ENCODE peak calls at places on chromosome 13, in five cellular contexts. V, F, N, T and R are unnamed samples.
A peak's percentile ranks its signal among the peaks of the same experiment; 100 is the strongest.

GRCh38 chr13:31214379-31214778 is 14.6 kb downstream of the B3GLCT start:
- DNase-seq in V (no peak), F (no peak), N (peak; percentile 20), T (no peak), R (no peak)

GRCh38 chr13:60574706-60575105 is 177.7 kb downstream of the TDRD3 start:
- DNase-seq in V (no peak), F (no peak), N (no peak), T (no peak), R (no peak)

GRCh38 chr13:77544365-77544764 is 8.9 kb downstream of the SCEL start:
- DNase-seq in V (peak; percentile 61), F (peak; percentile 38), N (peak; percentile 17), T (no peak), R (peak; percentile 65)

GRCh38 chr13:30110301-30111070 is 196.9 kb downstream of the KATNAL1 start:
- DNase-seq in V (no peak), F (no peak), N (peak; percentile 58), T (no peak), R (no peak)

GRCh38 chr13:49456156-49456555 is 12.1 kb downstream of the SETDB2 start:
- DNase-seq in V (no peak), F (no peak), N (no peak), T (no peak), R (no peak)

GRCh38 chr13:72221276-72221962 is 354.4 kb upstream of the DACH1 start:
- DNase-seq in V (no peak), F (no peak), N (no peak), T (peak; percentile 18), R (no peak)

GRCh38 chr13:45859682-45860081 is 8.1 kb upstream of the SIAH3 start:
- DNase-seq in V (no peak), F (no peak), N (no peak), T (no peak), R (no peak)

GRCh38 chr13:32409561-32410440 is 18.1 kb downstream of the N4BP2L1 start:
- DNase-seq in V (peak; percentile 66), F (no peak), N (no peak), T (no peak), R (no peak)

GRCh38 chr13:113969973-113970611 is 3.8 kb downstream of the C13orf46 start:
- DNase-seq in V (no peak), F (peak; percentile 94), N (no peak), T (no peak), R (peak; percentile 81)

GRCh38 chr13:35332134-35332533 is 144.4 kb downstream of the MAB21L1 start:
- DNase-seq in V (no peak), F (no peak), N (no peak), T (no peak), R (no peak)
- H3K4me1 ChIP-seq in V (no peaks in the 10 kb centered on the region), F (no peaks in the 10 kb centered on the region), N (no peaks in the 10 kb centered on the region), T (no peaks in the 10 kb centered on the region), R (no peaks in the 10 kb centered on the region)

GRCh38 chr13:23434431-23434830 is 929 bp upstream of the SACS start:
- DNase-seq in V (no peak), F (no peak), N (no peak), T (no peak), R (no peak)
- H3K4me1 ChIP-seq in V (peaks cover 9% of the 10 kb centered on the region), F (peaks cover 22% of the 10 kb centered on the region), N (peaks cover 8% of the 10 kb centered on the region), T (no peaks in the 10 kb centered on the region), R (no peaks in the 10 kb centered on the region)

DNA sequence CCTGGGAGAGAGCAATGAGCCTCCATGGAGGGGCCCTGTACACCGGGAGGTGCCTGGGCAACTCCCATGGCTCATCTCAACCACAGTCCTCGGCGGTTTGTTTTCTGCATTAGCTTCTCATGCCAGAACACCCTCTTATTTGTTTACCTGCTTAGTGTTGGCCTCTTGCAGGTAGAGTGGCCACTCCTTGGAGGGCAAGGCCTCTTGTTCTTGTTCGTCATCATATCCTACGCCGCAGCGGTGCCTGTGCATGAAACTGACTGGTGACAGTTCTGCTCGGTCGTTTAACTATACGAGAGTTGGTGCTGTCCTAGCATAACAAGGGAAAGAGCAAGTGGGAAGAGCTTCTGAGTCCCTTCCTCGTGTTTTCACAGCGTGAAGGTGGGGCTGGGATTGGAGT is 40.5 kb upstream of the RNF113B start:
- DNase-seq in V (no peak), F (peak; percentile 62), N (no peak), T (no peak), R (peak; percentile 68)
- H3K4me1 ChIP-seq in V (peaks cover 51% of the 10 kb centered on the region), F (peaks cover 88% of the 10 kb centered on the region), N (peaks cover 46% of the 10 kb centered on the region), T (peaks cover 30% of the 10 kb centered on the region), R (peaks cover 23% of the 10 kb centered on the region)

GRCh38 chr13:37627428-37627827 is 28.9 kb upstream of the POSTN start:
- DNase-seq in V (no peak), F (no peak), N (no peak), T (no peak), R (no peak)
- H3K4me1 ChIP-seq in V (no peaks in the 10 kb centered on the region), F (peaks cover 13% of the 10 kb centered on the region), N (peaks cover 3% of the 10 kb centered on the region), T (no peaks in the 10 kb centered on the region), R (no peaks in the 10 kb centered on the region)

DNA sequence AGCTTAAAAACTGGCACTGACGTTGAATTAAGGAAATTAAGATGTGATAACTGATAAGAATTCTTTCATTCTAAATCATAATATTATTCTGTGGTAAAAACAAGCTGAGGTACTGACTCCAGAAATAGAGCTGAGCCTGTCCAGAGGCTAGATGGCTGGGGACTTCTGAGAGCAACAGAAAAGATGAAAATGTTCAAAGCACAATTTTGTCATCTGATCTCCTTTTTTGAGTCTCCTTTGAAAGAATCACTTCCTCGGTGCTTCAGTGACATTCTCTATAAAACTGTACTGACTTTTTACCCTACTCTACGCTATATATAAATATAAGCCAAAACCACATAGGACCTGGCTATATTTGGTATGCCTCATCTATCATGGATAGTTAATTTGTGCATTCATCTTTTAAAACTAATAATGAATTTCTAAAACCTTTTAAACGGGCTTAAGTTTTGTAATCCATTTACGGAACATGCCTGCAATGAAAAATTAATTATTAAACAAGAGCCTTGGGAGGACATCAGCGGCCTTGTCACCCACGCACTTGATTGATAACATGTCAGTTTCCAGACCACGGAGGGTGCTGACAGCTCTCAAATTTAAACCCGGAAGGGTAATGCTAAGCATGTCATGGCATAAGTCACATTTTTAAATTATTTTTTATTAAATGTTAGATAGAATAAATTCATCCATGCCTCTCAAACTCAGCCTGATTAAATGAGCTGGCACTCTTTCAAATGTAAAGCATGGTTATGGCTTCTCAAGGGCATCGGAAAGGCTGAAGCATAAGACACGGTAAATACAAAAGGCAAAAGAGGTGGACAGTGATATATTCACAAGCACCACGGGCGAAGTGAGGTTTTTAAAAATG is 235.4 kb downstream of the PCDH9 start:
- DNase-seq in V (no peak), F (no peak), N (no peak), T (no peak), R (no peak)
- H3K4me1 ChIP-seq in V (no peaks in the 10 kb centered on the region), F (peaks cover 15% of the 10 kb centered on the region), N (no peaks in the 10 kb centered on the region), T (no peaks in the 10 kb centered on the region), R (no peaks in the 10 kb centered on the region)

GRCh38 chr13:41054919-41055619 is 6.2 kb upstream of the WBP4 start:
- DNase-seq in V (no peak), F (no peak), N (peak; percentile 32), T (no peak), R (no peak)
- H3K4me1 ChIP-seq in V (no peaks in the 10 kb centered on the region), F (peaks cover 95% of the 10 kb centered on the region), N (peaks cover 51% of the 10 kb centered on the region), T (peaks cover 60% of the 10 kb centered on the region), R (peaks cover 45% of the 10 kb centered on the region)

GRCh38 chr13:82739881-82740280 is 1142.4 kb downstream of the SLITRK1 start:
- DNase-seq in V (no peak), F (no peak), N (peak; percentile 39), T (no peak), R (no peak)
- H3K4me1 ChIP-seq in V (no peaks in the 10 kb centered on the region), F (no peaks in the 10 kb centered on the region), N (no peaks in the 10 kb centered on the region), T (no peaks in the 10 kb centered on the region), R (no peaks in the 10 kb centered on the region)

GRCh38 chr13:98507060-98507797 is 69.7 kb downstream of the STK24 start:
- DNase-seq in V (peak; percentile 80), F (peak; percentile 86), N (peak; percentile 50), T (no peak), R (peak; percentile 61)

GRCh38 chr13:98506343-98507059 is 70.4 kb downstream of the STK24 start:
- DNase-seq in V (no peak), F (no peak), N (no peak), T (no peak), R (no peak)

GRCh38 chr13:98509271-98510155 is 67.4 kb downstream of the STK24 start:
- DNase-seq in V (peak; percentile 86), F (peak; percentile 66), N (peak; percentile 97), T (peak; percentile 63), R (peak; percentile 44)

GRCh38 chr13:98510156-98510509 is 66.8 kb downstream of the STK24 start:
- DNase-seq in V (no peak), F (no peak), N (no peak), T (no peak), R (no peak)

DNA sequence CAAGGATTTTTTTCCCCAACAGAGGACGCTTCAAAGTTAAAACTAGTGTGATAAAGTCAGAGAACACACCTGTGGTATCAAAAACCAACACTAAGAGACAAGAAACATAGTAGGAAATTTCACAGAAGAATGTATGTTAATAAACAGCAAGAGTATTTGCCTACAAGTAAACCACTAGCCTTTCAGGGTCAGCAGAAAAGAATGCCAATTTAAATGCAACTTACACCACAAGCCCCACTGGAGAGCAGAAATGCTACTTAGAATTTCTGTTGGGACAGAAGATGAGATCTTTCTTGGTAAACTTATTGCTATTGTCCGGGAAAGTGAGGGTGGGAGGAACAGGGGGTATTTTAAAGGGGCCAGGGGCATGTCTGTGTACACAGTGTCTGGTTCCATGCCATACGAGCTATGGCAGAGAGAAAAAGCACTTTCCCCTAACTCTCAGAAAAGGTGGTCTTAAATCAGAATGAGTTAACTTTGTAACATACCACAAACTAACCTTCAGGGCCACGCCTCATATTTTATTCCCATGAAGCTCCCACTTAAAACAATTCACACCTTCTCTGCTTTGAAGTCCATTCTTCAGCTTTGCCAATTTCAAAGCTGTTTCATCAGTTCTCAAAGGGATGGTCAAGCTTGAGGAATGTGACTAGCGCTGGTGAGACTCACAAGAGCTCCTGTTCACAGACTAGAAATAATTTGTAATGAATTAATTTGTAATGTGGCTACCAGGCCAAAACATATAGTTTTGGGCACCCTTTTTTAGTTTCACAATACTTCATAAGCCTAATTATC is 68.4 kb downstream of the STK24 start:
- DNase-seq in V (peak; percentile 87), F (no peak), N (peak; percentile 91), T (peak; percentile 78), R (no peak)
- H3K4me1 ChIP-seq in V (peaks cover 41% of the 10 kb centered on the region), F (peaks cover 82% of the 10 kb centered on the region), N (peaks cover 48% of the 10 kb centered on the region), T (peaks cover 53% of the 10 kb centered on the region), R (peaks cover 33% of the 10 kb centered on the region)

GRCh38 chr13:106919638-106920037 is 351.7 kb upstream of the ARGLU1 start:
- DNase-seq in V (peak; percentile 19), F (no peak), N (no peak), T (no peak), R (no peak)

GRCh38 chr13:106916329-106916728 is 348.4 kb upstream of the ARGLU1 start:
- DNase-seq in V (no peak), F (no peak), N (no peak), T (no peak), R (no peak)

GRCh38 chr13:106917024-106917491 is 349.1 kb upstream of the ARGLU1 start:
- DNase-seq in V (no peak), F (no peak), N (no peak), T (no peak), R (no peak)

GRCh38 chr13:106917673-106918652 is 350.0 kb upstream of the ARGLU1 start:
- DNase-seq in V (peak; percentile 41), F (peak; percentile 79), N (peak; percentile 78), T (peak; percentile 22), R (peak; percentile 78)

DNA sequence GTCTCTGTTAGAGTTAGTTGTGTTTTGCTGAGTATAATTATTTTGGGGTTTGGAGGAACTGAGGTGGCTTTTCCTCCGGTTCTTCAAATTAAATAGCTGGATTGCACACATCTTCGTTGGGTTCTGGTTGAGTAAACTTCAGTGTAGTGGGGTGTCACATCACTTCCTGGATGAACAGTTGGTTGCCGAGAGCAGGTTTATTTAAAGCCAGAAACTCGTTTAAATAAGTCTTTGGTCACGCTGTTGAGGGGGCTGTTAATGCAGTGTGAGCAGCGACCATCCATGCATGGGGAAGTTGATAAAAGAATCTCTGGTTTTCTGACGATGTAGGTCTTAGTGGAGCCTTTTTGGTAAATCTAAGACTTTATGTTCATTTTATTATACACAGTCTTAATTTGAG is 351.2 kb upstream of the ARGLU1 start:
- DNase-seq in V (no peak), F (no peak), N (no peak), T (no peak), R (no peak)
- H3K4me1 ChIP-seq in V (peaks cover 18% of the 10 kb centered on the region), F (peaks cover 8% of the 10 kb centered on the region), N (no peaks in the 10 kb centered on the region), T (peaks cover 9% of the 10 kb centered on the region), R (peaks cover 2% of the 10 kb centered on the region)